ENCODE peak calls at places on chromosome 2, in five cellular contexts. Q is NT2/D1, A is transverse colon, O is keratinocyte, B is SK-N-MC. X is an unnamed sample. For H3K36me3, the result is how much of the 10 kb centered on the place peaks cover.

GRCh38 chr2:61906187-61906470 is 655 bp downstream of the COMMD1 start:
- DNase-seq in O (no peak), Q (no peak), A (no peak), B (no peak), X (no peak)

GRCh38 chr2:71671203-71671602 is 217.8 kb downstream of the DYSF start:
- DNase-seq in A (no peak), B (no peak), Q (no peak), O (no peak), X (no peak)

GRCh38 chr2:49937432-49937831 is 783.1 kb upstream of the FSHR start:
- DNase-seq in Q (no peak), O (no peak), A (no peak), B (no peak), X (no peak)

GRCh38 chr2:20106746-20107145 is 55.3 kb upstream of the LAPTM4A start:
- DNase-seq in Q (no peak), O (no peak), B (no peak), A (peak), X (no peak)

GRCh38 chr2:123916512-123916911 is 108.6 kb upstream of the CNTNAP5 start:
- DNase-seq in Q (no peak), B (no peak), A (no peak), O (no peak), X (no peak)

GRCh38 chr2:115162454-115163293 is 720.2 kb downstream of the DPP10 start:
- DNase-seq in B (no peak), A (no peak), O (no peak), Q (no peak), X (no peak)

GRCh38 chr2:226792155-226792871 is 7.3 kb downstream of the IRS1 start:
- DNase-seq in B (no peak), A (no peak), O (no peak), Q (no peak), X (no peak)

GRCh38 chr2:171146071-171146470 is 14.6 kb downstream of the TLK1 start:
- DNase-seq in B (no peak), Q (no peak), O (no peak), A (no peak), X (no peak)

GRCh38 chr2:176148758-176149483 is 2.4 kb upstream of the HOXD4 start:
- DNase-seq in B (no peak), A (no peak), O (no peak), Q (no peak), X (no peak)

GRCh38 chr2:234060236-234060635 is 9.7 kb downstream of the SPP2 start:
- DNase-seq in A (no peak), Q (no peak), O (no peak), B (no peak), X (no peak)

GRCh38 chr2:217854684-217855083 is 148.1 kb downstream of the TNS1 start:
- DNase-seq in Q (no peak), A (no peak), O (no peak), B (no peak), X (no peak)

GRCh38 chr2:217853961-217854360 is 148.8 kb downstream of the TNS1 start:
- DNase-seq in A (no peak), Q (no peak), B (no peak), O (no peak), X (no peak)

GRCh38 chr2:217851191-217852020 is 151.4 kb downstream of the TNS1 start:
- DNase-seq in A (peak), B (no peak), O (no peak), Q (no peak), X (no peak)

GRCh38 chr2:217853301-217853881 is 149.4 kb downstream of the TNS1 start:
- DNase-seq in O (no peak), A (no peak), Q (no peak), B (no peak), X (no peak)

DNA sequence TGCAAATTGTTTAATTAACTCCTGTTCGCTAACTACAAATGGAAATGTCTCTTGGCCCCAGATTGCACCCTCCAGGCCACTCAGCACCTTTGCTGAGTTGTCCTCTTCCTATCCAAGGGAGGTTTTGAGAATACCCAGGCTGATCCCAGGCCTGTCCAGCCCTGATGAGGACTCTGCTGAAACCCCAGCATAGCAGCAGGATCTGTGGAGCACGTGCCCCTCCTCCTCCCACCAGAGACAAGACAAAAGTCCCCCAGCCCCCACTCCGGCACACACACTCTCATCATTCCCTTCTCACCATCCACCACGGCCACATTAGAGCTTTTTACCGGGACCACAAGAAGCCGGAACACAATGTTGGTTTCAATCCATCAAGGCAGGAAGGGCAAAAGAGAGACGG is 150.0 kb downstream of the TNS1 start:
- DNase-seq in A (no peak), O (no peak), Q (no peak), B (no peak), X (no peak)
- H3K36me3 ChIP-seq in A (under half), O (under half), Q (under half), B (under half), X (half or more)

GRCh38 chr2:121400206-121400605 is 115.2 kb upstream of the TFCP2L1 start:
- DNase-seq in A (no peak), B (no peak), O (no peak), Q (no peak), X (no peak)

GRCh38 chr2:121398853-121399252 is 113.9 kb upstream of the TFCP2L1 start:
- DNase-seq in Q (no peak), A (no peak), B (no peak), O (no peak), X (no peak)
- H3K36me3 ChIP-seq in Q (half or more), A (under half), B (under half), O (under half), X (under half)

GRCh38 chr2:117832905-117833613 is 18.6 kb downstream of the DDX18 start:
- DNase-seq in A (no peak), O (no peak), B (no peak), Q (no peak), X (no peak)

GRCh38 chr2:117825437-117825836 is 10.9 kb downstream of the DDX18 start:
- DNase-seq in A (no peak), O (no peak), B (no peak), Q (no peak), X (no peak)

GRCh38 chr2:117832332-117832731 is 17.8 kb downstream of the DDX18 start:
- DNase-seq in Q (no peak), B (no peak), A (no peak), O (no peak), X (no peak)

GRCh38 chr2:117833911-117834310 is 19.4 kb downstream of the DDX18 start:
- DNase-seq in A (no peak), Q (no peak), B (no peak), O (no peak), X (no peak)

DNA sequence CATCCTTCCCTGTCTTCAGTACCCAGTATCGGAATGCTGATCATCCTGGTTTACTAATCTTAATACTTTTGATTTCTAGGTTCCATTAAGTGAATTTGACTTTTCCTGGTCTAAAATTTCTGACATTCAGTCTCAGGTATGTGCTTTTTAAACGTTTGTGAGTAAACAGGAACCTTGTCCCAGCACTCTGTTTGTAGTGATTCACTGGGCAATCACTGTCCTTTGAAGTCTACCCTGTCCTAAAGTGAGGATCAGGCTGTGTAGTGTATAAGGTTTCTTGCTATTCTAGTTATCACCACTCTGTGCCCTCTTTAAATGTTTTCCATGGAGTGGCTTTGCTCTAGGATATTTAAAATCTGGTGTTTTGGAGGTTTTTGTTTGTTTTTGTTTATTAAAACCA is 14.4 kb downstream of the DDX18 start:
- DNase-seq in B (no peak), A (no peak), O (no peak), Q (no peak), X (no peak)
- H3K36me3 ChIP-seq in B (half or more), A (half or more), O (under half), Q (half or more), X (half or more)

DNA sequence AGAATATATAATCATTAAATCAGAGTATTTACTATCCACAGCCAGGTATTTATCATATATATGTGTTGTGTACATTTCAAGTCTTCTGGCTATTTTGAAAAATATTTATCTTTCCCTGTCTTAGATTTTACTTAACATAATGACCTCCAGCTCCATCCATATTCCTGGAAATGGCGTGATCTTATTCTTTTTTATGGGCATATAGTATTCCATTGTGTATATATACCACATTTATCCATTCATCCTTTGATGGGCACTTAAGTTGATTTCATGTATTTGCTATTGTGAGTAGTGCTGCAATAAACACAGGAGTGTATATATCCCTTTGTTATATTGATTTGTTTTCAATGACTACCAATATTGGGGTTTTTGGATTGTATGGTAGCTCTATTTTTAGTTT is 6.6 kb downstream of the GCC2 start:
- DNase-seq in B (no peak), O (no peak), Q (no peak), A (no peak), X (no peak)
- H3K36me3 ChIP-seq in B (half or more), O (under half), Q (half or more), A (half or more), X (under half)

DNA sequence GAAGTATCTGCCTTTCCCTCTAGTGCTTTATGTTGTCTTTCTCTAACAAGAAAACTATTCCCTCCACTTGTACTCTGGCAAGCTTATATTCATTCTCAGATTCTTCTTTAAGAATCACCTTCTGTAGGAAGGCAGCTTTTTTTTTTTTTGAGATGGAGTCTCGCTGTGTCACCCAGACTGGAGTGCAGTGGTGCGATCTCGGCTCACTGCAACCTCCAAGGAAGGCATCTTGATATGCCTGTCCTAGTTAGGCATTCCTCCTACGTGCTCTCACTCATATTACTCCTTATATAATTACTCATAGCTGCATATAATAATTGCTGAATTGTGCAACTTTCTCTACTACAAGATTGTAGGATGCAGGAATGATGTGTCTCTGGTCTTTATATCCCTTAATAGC is 15.8 kb downstream of the NDUFS1 start:
- DNase-seq in A (no peak), B (no peak), Q (no peak), O (no peak), X (no peak)
- H3K36me3 ChIP-seq in A (half or more), B (half or more), Q (half or more), O (under half), X (under half)

GRCh38 chr2:59985923-59986322 is 567.5 kb downstream of the BCL11A start:
- DNase-seq in B (no peak), A (no peak), Q (no peak), O (no peak), X (no peak)
- H3K36me3 ChIP-seq in B (under half), A (under half), Q (under half), O (under half), X (under half)

GRCh38 chr2:207750315-207750714 is 19.4 kb downstream of the FZD5 start:
- DNase-seq in Q (no peak), O (no peak), A (no peak), B (no peak), X (no peak)

GRCh38 chr2:207749873-207750272 is 19.8 kb downstream of the FZD5 start:
- DNase-seq in B (no peak), A (no peak), Q (no peak), O (no peak), X (no peak)

GRCh38 chr2:207758010-207758409 is 11.7 kb downstream of the FZD5 start:
- DNase-seq in B (no peak), Q (no peak), A (no peak), O (no peak), X (no peak)

GRCh38 chr2:207750876-207751275 is 18.8 kb downstream of the FZD5 start:
- DNase-seq in A (no peak), O (no peak), B (no peak), Q (no peak), X (no peak)

DNA sequence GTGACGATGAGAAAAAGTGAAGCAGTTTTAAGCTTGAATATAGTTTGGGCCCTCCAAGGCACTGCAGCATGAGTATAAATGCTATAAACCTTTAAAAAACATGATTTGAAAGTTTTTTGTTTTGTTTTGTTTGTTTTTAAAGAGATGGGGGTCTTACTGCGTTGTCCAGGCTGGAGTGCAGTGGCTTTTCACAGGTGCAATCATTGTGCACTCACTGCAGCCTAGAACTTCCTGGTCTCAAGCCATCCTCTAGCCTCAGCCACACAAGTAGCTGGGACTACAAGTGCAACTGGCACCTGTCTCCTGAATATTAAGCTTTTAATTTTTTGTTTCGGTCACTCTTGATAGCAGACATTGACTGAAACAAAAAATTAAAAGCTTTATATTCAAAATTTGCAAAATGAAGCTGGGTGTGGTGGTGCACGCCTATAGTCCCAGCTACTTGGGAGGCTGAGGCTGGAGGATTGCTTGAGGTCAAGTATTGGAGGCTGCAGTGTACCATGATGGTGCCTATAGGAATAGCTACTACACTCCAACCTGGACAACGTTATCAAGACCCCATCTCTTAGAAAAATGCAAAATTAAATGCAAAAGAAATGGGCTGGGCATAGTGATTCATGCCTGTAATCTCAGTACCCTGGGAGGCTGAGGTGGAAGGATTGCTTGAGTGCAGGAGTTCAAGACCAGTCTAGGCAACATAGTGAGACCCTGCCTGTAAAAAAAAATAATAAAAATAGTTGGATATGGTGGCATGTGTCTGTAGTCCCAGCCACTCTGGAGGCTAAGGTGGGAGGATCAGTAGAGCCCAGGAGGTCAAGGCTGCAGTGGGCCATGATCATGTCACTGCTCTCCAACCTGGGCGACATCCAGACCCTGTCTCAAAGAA is 15.0 kb downstream of the FZD5 start:
- DNase-seq in B (no peak), A (no peak), O (no peak), Q (no peak), X (no peak)
- H3K36me3 ChIP-seq in B (under half), A (under half), O (under half), Q (under half), X (under half)

DNA sequence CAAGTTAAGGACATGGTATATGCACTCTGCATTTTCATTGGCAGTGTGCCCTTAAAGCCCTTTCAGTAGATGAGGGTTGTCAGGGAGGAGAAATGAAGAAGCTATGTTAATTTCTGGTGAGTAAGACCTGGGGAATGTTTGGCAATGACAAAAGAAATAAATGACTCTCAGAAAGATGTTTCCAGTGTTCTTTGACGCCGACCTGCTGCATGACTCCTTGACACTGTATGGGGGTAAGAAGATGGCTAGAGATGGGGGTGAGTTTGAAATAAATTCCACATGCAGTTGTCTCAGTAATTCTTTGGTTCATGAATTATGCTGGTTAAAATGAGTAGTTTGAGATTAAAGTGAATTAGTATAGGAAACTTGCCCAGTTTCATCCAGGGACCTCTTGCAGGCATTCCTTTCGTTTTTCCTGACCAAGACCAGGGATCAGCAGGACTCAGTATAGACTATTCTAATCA is 5.9 kb downstream of the CCDC121 start:
- DNase-seq in A (no peak), B (no peak), Q (peak), O (peak), X (no peak)
- H3K36me3 ChIP-seq in A (under half), B (under half), Q (half or more), O (under half), X (under half)

X was measured in thoracic aorta.